ENCODE peak calls at places on chromosomes 3 and 15, in seven cellular contexts. N is endodermal cell, A is pancreas, O is fibroblast of lung, L is esophagus squamous epithelium, G is mucosa of descending colon, R is MM.1S. F is an unnamed sample.

GRCh38 chr3:42605550-42606173 is 5.2 kb downstream of the NKTR start:
- DNase-seq in G (no peak), A (no peak), O (no peak), R (no peak), N (no peak), L (no peak), F (no peak)

GRCh38 chr3:178340523-178340922 is 195.7 kb upstream of the KCNMB2 start:
- DNase-seq in L (no peak), N (no peak), O (no peak), G (no peak), R (no peak), A (no peak), F (no peak)

GRCh38 chr3:102054543-102054942 is 205.2 kb downstream of the NFKBIZ start:
- DNase-seq in N (no peak), A (no peak), O (no peak), R (no peak), L (no peak), G (no peak), F (no peak)

GRCh38 chr3:135056733-135057310 is 261.8 kb downstream of the EPHB1 start:
- DNase-seq in G (no peak), A (no peak), N (no peak), L (no peak), R (no peak), O (no peak), F (no peak)

GRCh38 chr15:89361451-89362202 is 27.0 kb upstream of the POLG start:
- DNase-seq in A (peak; percentile 84), L (no peak), R (peak; percentile 58), O (peak; percentile 64), N (peak; percentile 96), G (peak; percentile 73), F (peak; percentile 46)

GRCh38 chr15:90040618-90041017 is 39.5 kb downstream of the ZNF710 start:
- DNase-seq in R (no peak), O (no peak), L (no peak), N (no peak), A (no peak), G (peak; percentile 69), F (no peak)

GRCh38 chr15:33716025-33716424 is 252.3 kb upstream of the CHRM5 start:
- DNase-seq in R (no peak), A (no peak), L (no peak), N (no peak), G (no peak), O (no peak), F (no peak)

GRCh38 chr3:60269377-60269776 is 981.9 kb downstream of the FHIT start:
- DNase-seq in O (no peak), A (no peak), N (no peak), R (no peak), L (no peak), G (no peak), F (no peak)

GRCh38 chr15:64197425-64197824 is 34.6 kb upstream of the PPIB start:
- DNase-seq in A (no peak), R (no peak), G (no peak), N (no peak), L (no peak), O (peak; percentile 15), F (no peak)

GRCh38 chr3:126340081-126340511 is 17.1 kb downstream of the KLF15 start:
- DNase-seq in G (no peak), A (peak; percentile 39), N (peak; percentile 29), O (peak; percentile 55), R (no peak), L (no peak), F (peak; percentile 36)

GRCh38 chr3:8624612-8625011 is 20.0 kb downstream of the SSUH2 start:
- DNase-seq in R (no peak), L (no peak), A (no peak), G (no peak), O (no peak), N (no peak), F (no peak)

GRCh38 chr3:36677331-36678007 is 86.9 kb downstream of the DCLK3 start:
- DNase-seq in L (no peak), A (no peak), R (no peak), G (no peak), N (no peak), O (peak; percentile 39), F (no peak)

GRCh38 chr3:109316162-109316730 is at the start of gene DPPA2:
- DNase-seq in A (no peak), L (no peak), G (no peak), N (peak; percentile 94), R (no peak), O (no peak), F (no peak)

GRCh38 chr3:194287392-194287791 is 63.7 kb downstream of the CPN2 start:
- DNase-seq in O (no peak), L (no peak), N (no peak), R (no peak), G (no peak), A (no peak), F (no peak)

GRCh38 chr3:49013738-49014660 is 4.4 kb downstream of the DALRD3 start:
- DNase-seq in O (no peak), L (no peak), N (peak; percentile 95), R (peak; percentile 66), A (no peak), G (peak; percentile 76), F (peak; percentile 64)

GRCh38 chr3:98353554-98353953 is at the start of gene OR5K4:
- DNase-seq in A (no peak), O (no peak), G (no peak), N (no peak), L (no peak), R (no peak), F (no peak)

GRCh38 chr3:178513539-178514410 is 22.5 kb upstream of the KCNMB2 start:
- DNase-seq in R (peak; percentile 93), L (no peak), N (no peak), G (no peak), O (peak; percentile 44), A (no peak), F (no peak)

GRCh38 chr3:88219138-88219792 is 69.5 kb downstream of the C3orf38 start:
- DNase-seq in R (peak; percentile 75), A (peak; percentile 23), G (peak; percentile 75), O (peak; percentile 77), L (no peak), N (peak; percentile 86), F (no peak)

GRCh38 chr3:4532535-4533112 is 39.5 kb downstream of the ITPR1 start:
- DNase-seq in R (no peak), O (peak; percentile 33), A (no peak), L (no peak), G (no peak), N (no peak), F (no peak)

DNA sequence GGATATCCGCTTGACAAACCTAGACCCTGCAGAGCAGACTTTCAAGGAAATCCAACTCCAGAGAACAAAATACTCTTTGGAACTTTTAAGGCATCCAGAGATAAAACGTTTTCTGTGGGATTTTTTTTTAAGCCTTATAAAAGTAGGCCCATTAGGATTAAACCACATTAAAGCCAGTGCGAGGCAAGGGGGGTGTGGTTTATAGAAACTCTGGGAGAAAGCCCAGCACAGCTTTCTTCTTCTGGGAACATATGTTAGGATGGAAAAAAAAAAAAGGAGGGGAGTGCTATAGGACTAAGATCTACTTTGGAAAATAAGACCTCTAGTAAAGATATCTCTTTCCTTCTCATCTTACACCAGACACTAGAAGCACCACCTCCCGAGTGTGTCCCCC is 4.0 kb downstream of the SHOX2 start:
- DNase-seq in R (no peak), A (no peak), L (no peak), O (no peak), G (no peak), N (no peak), F (no peak)
- H3K4me1 ChIP-seq in R (peaks cover 8% of the 10 kb centered on the region), A (no peaks in the 10 kb centered on the region), L (peaks cover 46% of the 10 kb centered on the region), O (peaks cover 3% of the 10 kb centered on the region), G (peaks cover 26% of the 10 kb centered on the region), N (peaks cover 13% of the 10 kb centered on the region), F (peaks cover 40% of the 10 kb centered on the region)

DNA sequence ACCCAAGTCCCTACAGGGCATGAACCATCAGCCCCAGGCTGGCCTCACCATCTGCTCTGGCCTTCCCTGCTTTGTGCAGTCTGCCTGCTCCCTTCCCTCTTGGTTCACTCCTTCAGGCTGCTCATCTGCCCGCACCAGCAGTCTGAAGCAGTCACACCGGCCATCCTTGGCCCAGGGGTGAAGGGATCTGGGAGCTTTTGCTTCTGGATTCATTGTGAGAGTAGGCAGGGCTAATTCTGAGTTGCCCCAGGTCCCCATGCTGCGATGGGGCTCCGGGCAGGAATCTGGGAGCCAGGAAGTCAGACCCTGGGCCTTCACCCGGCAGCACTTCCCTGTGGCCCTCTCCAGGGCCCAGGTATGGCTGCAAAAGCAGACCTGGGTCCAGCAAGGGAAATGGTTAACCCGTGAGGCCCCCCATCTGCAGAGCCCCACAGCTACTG is 99.7 kb downstream of the VGLL4 start:
- DNase-seq in A (no peak), R (no peak), N (no peak), O (no peak), G (no peak), L (no peak), F (no peak)
- H3K4me1 ChIP-seq in A (no peaks in the 10 kb centered on the region), R (no peaks in the 10 kb centered on the region), N (no peaks in the 10 kb centered on the region), O (no peaks in the 10 kb centered on the region), G (no peaks in the 10 kb centered on the region), L (peaks cover 3% of the 10 kb centered on the region), F (no peaks in the 10 kb centered on the region)

GRCh38 chr3:188242426-188243123 is 88.6 kb downstream of the LPP start:
- DNase-seq in R (no peak), G (no peak), L (no peak), N (no peak), O (no peak), A (no peak), F (no peak)

GRCh38 chr3:188244395-188244861 is 90.5 kb downstream of the LPP start:
- DNase-seq in L (no peak), O (no peak), N (no peak), R (no peak), G (no peak), A (no peak), F (no peak)

GRCh38 chr3:188248036-188248561 is 94.1 kb downstream of the LPP start:
- DNase-seq in N (no peak), O (no peak), G (peak; percentile 69), L (no peak), R (no peak), A (no peak), F (no peak)

GRCh38 chr3:188243124-188243795 is 89.3 kb downstream of the LPP start:
- DNase-seq in R (no peak), G (no peak), L (no peak), A (no peak), N (no peak), O (no peak), F (no peak)

GRCh38 chr3:188246905-188247304 is 92.9 kb downstream of the LPP start:
- DNase-seq in A (no peak), R (no peak), N (no peak), G (no peak), O (no peak), L (no peak), F (no peak)
- H3K4me1 ChIP-seq in A (no peaks in the 10 kb centered on the region), R (no peaks in the 10 kb centered on the region), N (no peaks in the 10 kb centered on the region), G (peaks cover 15% of the 10 kb centered on the region), O (peaks cover 13% of the 10 kb centered on the region), L (peaks cover 8% of the 10 kb centered on the region), F (no peaks in the 10 kb centered on the region)

DNA sequence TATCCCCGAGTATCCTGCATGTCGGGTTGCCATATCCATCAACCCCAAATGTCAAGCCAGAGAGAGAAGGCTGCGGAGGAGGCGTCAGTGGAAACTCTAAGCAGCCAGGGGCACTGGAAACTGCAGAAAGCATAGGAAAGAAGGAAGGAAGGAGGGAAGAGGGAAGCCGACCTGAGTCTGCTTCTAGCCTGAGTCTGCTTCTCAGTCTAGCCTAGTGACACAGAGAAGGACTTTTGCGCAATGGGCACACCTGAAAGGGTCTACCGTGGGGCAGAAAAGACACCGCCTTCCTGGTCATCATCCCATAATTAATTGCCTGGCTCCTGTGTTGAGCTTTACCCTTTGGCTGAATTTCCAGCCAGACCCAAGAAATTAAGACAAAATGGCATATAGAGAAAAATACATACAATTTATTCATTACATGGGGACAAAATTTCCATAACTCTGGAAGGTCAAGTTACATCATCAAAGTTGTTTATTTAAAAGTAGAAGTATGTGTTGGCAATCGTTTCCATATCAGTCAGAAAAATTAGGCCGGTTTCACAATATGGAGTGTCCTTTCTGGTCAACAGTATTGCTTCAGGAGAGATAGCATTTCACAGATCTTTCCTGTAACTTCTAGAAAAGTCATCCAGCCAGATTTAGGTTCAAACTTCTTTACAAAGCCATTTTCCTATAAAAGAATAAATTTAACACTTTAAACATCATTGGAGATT is 10.3 kb downstream of the BCL2A1 start:
- DNase-seq in R (no peak), A (no peak), G (no peak), O (peak; percentile 60), L (no peak), N (no peak), F (no peak)
- H3K4me1 ChIP-seq in R (no peaks in the 10 kb centered on the region), A (no peaks in the 10 kb centered on the region), G (peaks cover 7% of the 10 kb centered on the region), O (no peaks in the 10 kb centered on the region), L (no peaks in the 10 kb centered on the region), N (no peaks in the 10 kb centered on the region), F (no peaks in the 10 kb centered on the region)